ENCODE peak calls at places on chromosomes 6 and 20, in nine cellular contexts. U, S, J, Y, P, Z, K, A and T are unnamed samples.

GRCh38 chr6:77467038-77467437 is 3.7 kb upstream of the HTR1B start:
- DNase-seq in U (no peak), S (no peak), J (no peak), Y (no peak), P (no peak), Z (no peak), K (no peak), A (no peak), T (no peak)

GRCh38 chr6:31752739-31753319 is 9.6 kb upstream of the SAPCD1 start:
- DNase-seq in U (peak), S (no peak), J (no peak), Y (no peak), P (no peak), Z (no peak), K (no peak), A (no peak), T (no peak)

GRCh38 chr20:49893242-49894072 is 21.9 kb downstream of the SPATA2 start:
- DNase-seq in U (no peak), S (no peak), J (no peak), Y (no peak), P (peak), Z (no peak), K (no peak), A (peak), T (no peak)

GRCh38 chr20:36881888-36882287 is 6.0 kb downstream of the TLDC2 start:
- DNase-seq in U (no peak), S (no peak), J (no peak), Y (no peak), P (no peak), Z (no peak), K (no peak), A (no peak), T (no peak)

GRCh38 chr6:165616116-165616515 is 46.9 kb downstream of the PDE10A start:
- DNase-seq in U (no peak), S (no peak), J (no peak), Y (no peak), P (no peak), Z (no peak), K (no peak), A (no peak), T (no peak)

GRCh38 chr20:49668181-49668877 is 45.3 kb downstream of the B4GALT5 start:
- DNase-seq in U (no peak), S (peak), J (no peak), Y (no peak), P (peak), Z (peak), K (peak), A (peak), T (no peak)

GRCh38 chr20:61753987-61754956 is 311.4 kb downstream of the TAF4 start:
- DNase-seq in U (no peak), S (peak), J (no peak), Y (no peak), P (no peak), Z (no peak), K (peak), A (no peak), T (no peak)

GRCh38 chr6:152828431-152828830 is 77.8 kb downstream of the VIP start:
- DNase-seq in U (no peak), S (no peak), J (no peak), Y (no peak), P (no peak), Z (no peak), K (no peak), A (no peak), T (no peak)

GRCh38 chr20:12318043-12318442 is 400.4 kb downstream of the BTBD3 start:
- DNase-seq in U (no peak), S (no peak), J (no peak), Y (no peak), P (no peak), Z (no peak), K (no peak), A (no peak), T (no peak)

GRCh38 chr6:128156315-128157111 is 255.7 kb upstream of the THEMIS start:
- DNase-seq in U (no peak), S (no peak), J (no peak), Y (no peak), P (no peak), Z (no peak), K (no peak), A (no peak), T (no peak)

GRCh38 chr6:17663203-17663602 is 43.5 kb downstream of the NUP153 start:
- DNase-seq in U (no peak), S (no peak), J (no peak), Y (no peak), P (no peak), Z (no peak), K (no peak), A (no peak), T (no peak)

GRCh38 chr6:125363360-125364121 is 61.8 kb upstream of the HDDC2 start:
- DNase-seq in U (peak), S (peak), J (no peak), Y (peak), P (no peak), Z (no peak), K (peak), A (no peak), T (no peak)

GRCh38 chr20:58209652-58210397 is 18.6 kb downstream of the ANKRD60 start:
- DNase-seq in U (peak), S (peak), J (peak), Y (peak), P (peak), Z (peak), K (peak), A (peak), T (peak)

GRCh38 chr20:31833130-31833930 is 12.1 kb downstream of the FOXS1 start:
- DNase-seq in U (peak), S (peak), J (no peak), Y (no peak), P (peak), Z (peak), K (no peak), A (peak), T (no peak)

GRCh38 chr6:2817778-2818443 is 23.8 kb downstream of the SERPINB1 start:
- DNase-seq in U (peak), S (no peak), J (no peak), Y (no peak), P (no peak), Z (no peak), K (no peak), A (no peak), T (no peak)

GRCh38 chr20:49989234-49990065 is 6.7 kb downstream of the SNAI1 start:
- DNase-seq in U (peak), S (peak), J (no peak), Y (no peak), P (no peak), Z (no peak), K (peak), A (no peak), T (no peak)

GRCh38 chr20:52294106-52294628 is 102.6 kb upstream of the ZFP64 start:
- DNase-seq in U (no peak), S (no peak), J (no peak), Y (no peak), P (no peak), Z (no peak), K (no peak), A (no peak), T (no peak)

GRCh38 chr20:25336561-25337422 is 53.8 kb downstream of the ABHD12 start:
- DNase-seq in U (no peak), S (no peak), J (no peak), Y (no peak), P (no peak), Z (no peak), K (no peak), A (no peak), T (no peak)

GRCh38 chr6:119226089-119226488 is 123.5 kb downstream of the MAN1A1 start:
- DNase-seq in U (no peak), S (no peak), J (no peak), Y (no peak), P (no peak), Z (no peak), K (no peak), A (no peak), T (no peak)

GRCh38 chr6:20464847-20465246 is 63.2 kb downstream of the E2F3 start:
- DNase-seq in U (no peak), S (no peak), J (no peak), Y (peak), P (no peak), Z (no peak), K (no peak), A (no peak), T (no peak)

GRCh38 chr6:111663232-111663631 is 57.6 kb upstream of the TRAF3IP2 start:
- DNase-seq in U (no peak), S (no peak), J (peak), Y (no peak), P (no peak), Z (no peak), K (peak), A (no peak), T (no peak)

GRCh38 chr6:131946992-131947955 is 3.9 kb downstream of the CCN2 start:
- DNase-seq in U (peak), S (no peak), J (no peak), Y (no peak), P (no peak), Z (no peak), K (no peak), A (no peak), T (no peak)

GRCh38 chr20:10433014-10433622 is 904 bp downstream of the MKKS start:
- DNase-seq in U (no peak), S (peak), J (no peak), Y (no peak), P (no peak), Z (no peak), K (no peak), A (no peak), T (peak)

GRCh38 chr6:126396131-126396530 is 56.2 kb downstream of the CENPW start:
- DNase-seq in U (no peak), S (no peak), J (no peak), Y (no peak), P (no peak), Z (no peak), K (no peak), A (no peak), T (no peak)

GRCh38 chr6:58198301-58198700 is 880.9 kb downstream of the PRIM2 start:
- DNase-seq in U (peak), S (no peak), J (no peak), Y (no peak), P (no peak), Z (no peak), K (no peak), A (no peak), T (no peak)

GRCh38 chr20:31738729-31739549 is at the start of gene TPX2:
- DNase-seq in U (peak), S (peak), J (peak), Y (peak), P (peak), Z (peak), K (peak), A (peak), T (peak)

GRCh38 chr6:83247471-83247870 is 54.3 kb downstream of the RWDD2A start:
- DNase-seq in U (no peak), S (no peak), J (no peak), Y (no peak), P (no peak), Z (no peak), K (no peak), A (no peak), T (no peak)

GRCh38 chr20:46940616-46941015 is 46.0 kb downstream of the EYA2 start:
- DNase-seq in U (no peak), S (no peak), J (no peak), Y (no peak), P (no peak), Z (no peak), K (no peak), A (no peak), T (no peak)

GRCh38 chr6:128204621-128205020 is 303.8 kb upstream of the THEMIS start:
- DNase-seq in U (peak), S (no peak), J (no peak), Y (no peak), P (no peak), Z (no peak), K (no peak), A (no peak), T (peak)

GRCh38 chr6:109918227-109918626 is 59.9 kb upstream of the GPR6 start:
- DNase-seq in U (no peak), S (no peak), J (no peak), Y (no peak), P (no peak), Z (no peak), K (no peak), A (no peak), T (no peak)

GRCh38 chr6:15014958-15015357 is 230.9 kb upstream of the JARID2 start:
- DNase-seq in U (no peak), S (no peak), J (no peak), Y (no peak), P (no peak), Z (no peak), K (no peak), A (no peak), T (no peak)

GRCh38 chr20:20664795-20665194 is 47.6 kb downstream of the RALGAPA2 start:
- DNase-seq in U (no peak), S (no peak), J (no peak), Y (peak), P (peak), Z (no peak), K (no peak), A (no peak), T (peak)

GRCh38 chr20:3705970-3706739 is 6.2 kb downstream of the SIGLEC1 start:
- DNase-seq in U (no peak), S (no peak), J (no peak), Y (no peak), P (no peak), Z (no peak), K (peak), A (no peak), T (no peak)